ENCODE peak calls at places on chromosomes 7 and 10, in eight cellular contexts. E is stomach, B is fibroblast of the aortic adventitia, H is fibroblast of lung, Y is coronary artery, R is omental fat pad, M is GM12865, I is NB4. T is an unnamed sample.

GRCh38 chr7:76267107-76267834 is 35.2 kb upstream of the HSPB1 start:
- DNase-seq in H (no peak), E (no peak), R (no peak), B (no peak), Y (no peak), M (no peak), I (no peak), T (no peak)

GRCh38 chr7:51328351-51328801 is 11.8 kb upstream of the COBL start:
- DNase-seq in M (no peak), B (no peak), I (no peak), Y (no peak), H (no peak), E (no peak), R (no peak), T (no peak)

GRCh38 chr10:191703-192518 is 56.7 kb downstream of the ZMYND11 start:
- DNase-seq in R (no peak), E (no peak), H (peak; percentile 72), Y (no peak), B (peak; percentile 87), M (no peak), I (no peak), T (no peak)

GRCh38 chr7:5143935-5144903 is 45.8 kb upstream of the WIPI2 start:
- DNase-seq in B (peak; percentile 1), H (no peak), Y (no peak), R (no peak), E (peak; percentile 26), M (peak; percentile 89), I (peak; percentile 73), T (no peak)

GRCh38 chr10:45464958-45465567 is 91.0 kb downstream of the ALOX5 start:
- DNase-seq in R (no peak), I (peak; percentile 84), E (peak; percentile 79), H (peak; percentile 71), B (peak; percentile 75), M (peak; percentile 88), Y (no peak), T (peak; percentile 57)

GRCh38 chr7:47370461-47371042 is 211.4 kb downstream of the TNS3 start:
- DNase-seq in I (no peak), R (no peak), E (no peak), Y (no peak), H (no peak), M (no peak), B (no peak), T (no peak)

GRCh38 chr7:33157311-33157710 is 27.9 kb downstream of the BBS9 start:
- DNase-seq in E (no peak), H (peak; percentile 71), B (peak; percentile 79), I (no peak), M (no peak), R (no peak), Y (no peak), T (no peak)

GRCh38 chr7:30561389-30561788 is 33.3 kb upstream of the GARS1 start:
- DNase-seq in H (peak; percentile 49), Y (no peak), I (no peak), R (no peak), M (no peak), B (peak; percentile 41), E (no peak), T (no peak)

GRCh38 chr10:94546058-94546595 is 539 bp downstream of the HELLS start:
- DNase-seq in B (peak; percentile 27), Y (no peak), E (no peak), H (peak; percentile 30), M (peak; percentile 36), I (peak; percentile 50), R (no peak), T (no peak)

GRCh38 chr7:31076641-31077310 is 24.7 kb downstream of the ADCYAP1R1 start:
- DNase-seq in E (no peak), I (no peak), H (no peak), M (no peak), Y (no peak), B (no peak), R (no peak), T (no peak)

GRCh38 chr7:112331495-112331894 is 118.8 kb upstream of the IFRD1 start:
- DNase-seq in H (no peak), B (no peak), I (no peak), E (no peak), M (no peak), Y (no peak), R (no peak), T (no peak)

GRCh38 chr10:5447611-5448071 is 35.3 kb downstream of the NET1 start:
- DNase-seq in R (no peak), B (peak; percentile 36), H (no peak), I (peak; percentile 7), Y (no peak), M (peak; percentile 83), E (no peak), T (no peak)

GRCh38 chr7:138001529-138002095 is at the start of gene CREB3L2:
- DNase-seq in R (no peak), E (peak; percentile 67), M (peak; percentile 83), Y (peak; percentile 87), B (peak; percentile 65), I (peak; percentile 89), H (peak; percentile 71), T (peak; percentile 70)

GRCh38 chr10:32332299-32332750 is 14.6 kb downstream of the EPC1 start:
- DNase-seq in B (no peak), I (peak; percentile 22), M (peak; percentile 86), R (no peak), H (peak; percentile 13), E (no peak), Y (no peak), T (no peak)

GRCh38 chr10:117552156-117552620 is 9.6 kb downstream of the EMX2 start:
- DNase-seq in B (no peak), E (no peak), M (no peak), I (no peak), Y (no peak), R (no peak), H (no peak), T (peak; percentile 63)

DNA sequence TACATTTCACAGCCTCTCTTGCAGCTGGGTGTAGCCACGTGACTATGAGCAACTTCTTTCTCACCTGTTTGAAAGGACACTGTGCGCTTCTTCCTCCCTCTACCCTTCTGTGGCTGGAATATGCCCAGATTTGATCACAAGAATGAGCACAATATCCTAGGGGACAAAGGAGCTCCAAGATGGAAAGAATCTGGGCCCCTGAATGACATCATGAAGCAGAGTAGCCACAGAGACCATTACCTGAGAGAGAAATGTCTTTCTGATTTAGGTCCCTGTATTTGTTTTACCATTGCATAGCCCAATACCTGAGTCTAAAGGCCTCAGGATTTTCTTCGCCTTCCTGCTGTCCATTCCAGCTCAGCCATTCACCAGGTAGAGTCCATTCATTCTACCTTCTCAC is 15.4 kb downstream of the ZNF503 start:
- DNase-seq in E (no peak), H (no peak), Y (no peak), M (no peak), B (no peak), I (no peak), R (no peak), T (no peak)
- TF ChIP-seq CTCF in E (no peak), H (no peak), Y (no peak), M (no peak), B (no peak), I (no peak), R (no peak), T (no peak)

GRCh38 chr7:3083350-3083749 is 39.7 kb upstream of the CARD11 start:
- DNase-seq in Y (no peak), E (no peak), R (no peak), H (no peak), B (no peak), I (no peak), M (no peak), T (no peak)

GRCh38 chr7:3078458-3078857 is 34.8 kb upstream of the CARD11 start:
- DNase-seq in I (no peak), R (no peak), Y (no peak), M (no peak), B (no peak), H (no peak), E (no peak), T (no peak)

GRCh38 chr7:3082386-3082785 is 38.7 kb upstream of the CARD11 start:
- DNase-seq in M (no peak), E (no peak), R (no peak), H (no peak), Y (no peak), B (no peak), I (no peak), T (no peak)

GRCh38 chr7:3080106-3080505 is 36.4 kb upstream of the CARD11 start:
- DNase-seq in B (no peak), E (no peak), M (no peak), H (no peak), I (peak; percentile 23), R (no peak), Y (no peak), T (no peak)

DNA sequence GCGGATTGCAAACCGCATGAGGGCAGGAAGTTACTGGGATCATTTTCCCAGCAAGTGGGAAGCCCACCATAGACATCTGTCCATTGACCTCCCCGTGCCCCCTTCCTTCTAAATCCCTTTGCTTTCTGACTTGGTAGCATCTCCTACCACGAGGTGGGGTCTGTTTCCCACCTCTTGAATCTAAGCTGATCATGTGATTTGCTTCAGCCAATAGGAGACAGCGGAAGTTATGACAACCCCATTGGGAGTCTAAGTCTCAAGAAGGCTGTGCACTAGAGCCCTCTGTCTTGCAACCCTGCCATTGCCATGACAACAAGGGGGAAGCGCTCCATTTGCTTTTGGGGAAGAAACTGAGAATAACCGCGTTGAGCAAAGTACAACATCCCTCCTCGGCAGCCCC is 39.2 kb upstream of the CARD11 start:
- DNase-seq in H (no peak), R (no peak), E (no peak), Y (no peak), I (peak; percentile 36), M (peak; percentile 38), B (no peak), T (no peak)
- TF ChIP-seq CTCF in H (no peak), R (no peak), E (no peak), Y (no peak), I (no peak), M (no peak), B (no peak), T (no peak)

DNA sequence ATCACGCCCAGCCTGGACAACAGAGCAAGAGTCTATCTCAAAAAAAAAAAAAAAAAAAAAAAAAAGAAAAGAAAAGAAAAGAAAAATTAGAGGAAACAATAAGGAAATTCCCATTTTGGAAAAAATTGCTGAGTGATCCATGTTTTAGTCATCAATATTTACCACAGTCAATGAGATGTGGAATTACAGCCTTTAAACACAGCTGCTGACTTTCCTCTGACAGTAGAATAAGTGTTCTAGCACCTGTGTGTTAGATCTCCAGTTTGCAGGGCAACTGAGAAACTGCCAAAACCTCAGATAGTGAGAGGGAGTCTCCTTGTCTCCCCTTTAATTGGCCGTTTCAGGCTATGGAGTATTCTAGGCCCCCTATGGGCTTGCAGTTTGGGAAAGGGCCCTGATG is 520.1 kb downstream of the KCNMA1 start:
- DNase-seq in M (no peak), H (no peak), Y (no peak), R (no peak), E (no peak), I (no peak), B (no peak), T (no peak)
- TF ChIP-seq CTCF in M (no peak), H (no peak), Y (no peak), R (no peak), E (no peak), I (no peak), B (no peak), T (no peak)

DNA sequence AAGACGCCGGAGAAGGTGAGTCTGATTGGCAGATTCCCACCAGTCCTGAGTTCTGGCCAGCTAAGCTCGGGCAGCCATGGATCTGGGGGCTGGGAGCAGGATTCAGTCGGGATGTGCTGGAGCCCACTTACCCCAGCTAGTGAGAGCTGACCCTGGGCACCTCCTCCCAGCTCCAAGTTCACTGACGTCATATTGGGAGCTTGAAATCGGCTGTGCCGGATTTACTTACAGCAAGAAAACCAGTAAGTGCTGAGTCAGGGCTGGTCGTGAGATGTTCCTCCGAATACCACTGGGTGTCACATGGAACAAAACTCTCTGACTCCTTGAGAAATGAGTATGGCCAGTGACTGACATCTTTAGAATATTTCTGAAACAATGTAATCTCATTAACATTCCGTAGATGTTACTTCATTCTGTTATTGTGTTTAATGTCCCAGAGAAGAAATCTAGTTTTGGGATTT is 621.2 kb downstream of the SDK1 start:
- DNase-seq in B (peak; percentile 55), R (no peak), Y (no peak), H (peak; percentile 97), M (no peak), E (no peak), I (peak; percentile 74), T (no peak)
- TF ChIP-seq CTCF in B (no peak), R (no peak), Y (no peak), H (no peak), M (no peak), E (no peak), I (peak; percentile 29), T (no peak)

T was measured in mesothelial cell of epicardium.